ENCODE peak calls at places on chromosomes 7 and 10, in five cellular contexts. D, J, G, Y and Q are unnamed samples.

GRCh38 chr7:77420438-77420837 is 4.3 kb upstream of the GSAP start:
- DNase-seq in J (no peak), G (no peak), D (no peak), Y (no peak), Q (no peak)

GRCh38 chr7:70520604-70521003 is 611.3 kb upstream of the GALNT17 start:
- DNase-seq in J (no peak), D (no peak), G (peak), Y (no peak), Q (no peak)

GRCh38 chr7:122770943-122771342 is 68.2 kb upstream of the RNF148 start:
- DNase-seq in G (no peak), D (no peak), J (no peak), Y (no peak), Q (no peak)

GRCh38 chr10:91493313-91493712 is 83.2 kb downstream of the HECTD2 start:
- DNase-seq in D (peak), Y (no peak), J (no peak), G (peak), Q (no peak)

GRCh38 chr10:106925187-106925586 is 239.3 kb downstream of the SORCS1 start:
- DNase-seq in Y (no peak), D (no peak), G (no peak), J (no peak), Q (no peak)

GRCh38 chr7:143429770-143430698 is 13.2 kb upstream of the TAS2R60 start:
- DNase-seq in G (no peak), J (no peak), D (peak), Y (no peak), Q (no peak)

GRCh38 chr10:100562806-100563293 is 27.1 kb downstream of the HIF1AN start:
- DNase-seq in G (peak), J (no peak), D (no peak), Y (no peak), Q (peak)

GRCh38 chr7:77413861-77414424 is 2.2 kb downstream of the GSAP start:
- DNase-seq in Y (no peak), G (peak), D (peak), J (no peak), Q (no peak)

GRCh38 chr7:116672596-116673503 is 854 bp downstream of the MET start:
- DNase-seq in D (peak), G (peak), Y (no peak), J (peak), Q (peak)

GRCh38 chr10:63415635-63416244 is 50.0 kb downstream of the JMJD1C start:
- DNase-seq in D (peak), Y (no peak), G (no peak), J (no peak), Q (no peak)

DNA sequence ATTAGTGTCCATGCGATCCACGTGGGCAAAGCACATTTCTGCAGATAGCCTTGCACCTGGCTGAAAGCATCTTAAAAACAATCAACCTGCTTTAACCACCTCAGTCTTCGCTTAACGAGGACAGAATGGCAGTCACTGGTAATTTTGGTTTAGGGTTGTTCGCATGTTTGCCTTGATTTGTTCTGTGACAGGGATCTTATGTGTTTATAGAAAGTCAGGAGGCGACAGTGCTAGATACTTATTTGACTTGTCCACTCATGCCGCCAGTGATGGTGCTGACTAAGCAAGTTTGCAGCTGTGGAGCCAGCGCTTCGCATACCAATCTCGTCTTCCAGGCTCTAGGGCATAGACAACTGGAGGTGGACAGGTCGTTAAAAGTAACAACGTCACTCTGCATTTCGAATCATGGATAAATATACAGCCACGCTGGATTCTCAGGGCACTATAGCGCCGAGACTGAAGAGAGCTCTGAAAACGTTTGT is 1.2 kb upstream of the TMEM243 start:
- DNase-seq in G (peak), J (no peak), Y (no peak), D (no peak), Q (no peak)
- H3K9ac ChIP-seq in G (peak), J (peak), Y (no peak), D (no peak), Q (peak)

GRCh38 chr10:132942101-132942739 is at the start of gene CFAP46:
- DNase-seq in G (peak), J (peak), Y (peak), D (peak), Q (peak)
- H3K9ac ChIP-seq in G (no peak), J (peak), Y (peak), D (no peak), Q (no peak)

GRCh38 chr7:157429680-157430224 is 92.9 kb downstream of the DNAJB6 start:
- DNase-seq in G (no peak), J (peak), Y (no peak), D (no peak), Q (no peak)

GRCh38 chr7:157431173-157431950 is 94.6 kb downstream of the DNAJB6 start:
- DNase-seq in Y (no peak), G (no peak), J (peak), D (no peak), Q (no peak)

GRCh38 chr7:157429001-157429679 is 92.3 kb downstream of the DNAJB6 start:
- DNase-seq in D (no peak), J (peak), G (no peak), Y (no peak), Q (no peak)

GRCh38 chr7:157431951-157432540 is 95.2 kb downstream of the DNAJB6 start:
- DNase-seq in G (no peak), Y (no peak), J (peak), D (no peak), Q (no peak)

GRCh38 chr7:157430721-157431120 is 93.9 kb downstream of the DNAJB6 start:
- DNase-seq in D (no peak), Y (no peak), G (no peak), J (no peak), Q (no peak)
- H3K9ac ChIP-seq in D (no peak), Y (no peak), G (no peak), J (no peak), Q (no peak)

GRCh38 chr10:1116696-1117254 is 60.6 kb downstream of the WDR37 start:
- DNase-seq in D (no peak), J (no peak), Y (no peak), G (no peak), Q (no peak)
- H3K9ac ChIP-seq in D (no peak), J (no peak), Y (no peak), G (no peak), Q (no peak)

GRCh38 chr7:114819629-114820362 is 102.1 kb upstream of the MDFIC start:
- DNase-seq in D (peak), G (peak), Y (no peak), J (no peak), Q (no peak)
- H3K9ac ChIP-seq in D (no peak), G (peak), Y (no peak), J (no peak), Q (no peak)

GRCh38 chr7:22487978-22488642 is 11.9 kb downstream of the STEAP1B start:
- DNase-seq in D (no peak), Y (no peak), G (no peak), J (no peak), Q (peak)
- H3K9ac ChIP-seq in D (no peak), Y (no peak), G (no peak), J (no peak), Q (no peak)

GRCh38 chr7:106216517-106217088 is 68.2 kb downstream of the NAMPT start:
- DNase-seq in G (peak), Y (no peak), J (no peak), D (peak), Q (no peak)
- H3K9ac ChIP-seq in G (peak), Y (no peak), J (no peak), D (peak), Q (no peak)